ENCODE peak calls at places on chromosomes 5 and 9, in four cellular contexts. One of them, this sample, is unnamed.

GRCh38 chr5:111309384-111309783 is 85.2 kb downstream of the CAMK4 start:
- DNase-seq in PC-3: peak
- DNase-seq in hepatocyte: no peak
- DNase-seq in GM23248: no peak
- DNase-seq in this sample: no peak

GRCh38 chr5:76622973-76623596 is at the start of gene F2RL2:
- DNase-seq in PC-3: peak
- DNase-seq in hepatocyte: peak
- DNase-seq in GM23248: peak
- DNase-seq in this sample: no peak

GRCh38 chr5:129906177-129906887 is 2.1 kb downstream of the CHSY3 start:
- DNase-seq in PC-3: no peak
- DNase-seq in hepatocyte: peak
- DNase-seq in GM23248: peak
- DNase-seq in this sample: no peak

GRCh38 chr9:137456864-137457405 is 2.2 kb downstream of the NSMF start:
- DNase-seq in PC-3: no peak
- DNase-seq in hepatocyte: no peak
- DNase-seq in GM23248: no peak
- DNase-seq in this sample: no peak

GRCh38 chr9:92706218-92706940 is 36.4 kb upstream of the IPPK start:
- DNase-seq in PC-3: peak
- DNase-seq in hepatocyte: no peak
- DNase-seq in GM23248: peak
- DNase-seq in this sample: peak

GRCh38 chr5:126106032-126106431 is 317.2 kb upstream of the GRAMD2B start:
- DNase-seq in PC-3: peak
- DNase-seq in hepatocyte: peak
- DNase-seq in GM23248: peak
- DNase-seq in this sample: no peak

GRCh38 chr5:77774981-77775772 is 962 bp downstream of the TBCA start:
- DNase-seq in PC-3: peak
- DNase-seq in hepatocyte: no peak
- DNase-seq in GM23248: peak
- DNase-seq in this sample: no peak

GRCh38 chr9:4301971-4302427 is 2.1 kb upstream of the GLIS3 start:
- DNase-seq in PC-3: peak
- DNase-seq in hepatocyte: peak
- DNase-seq in GM23248: peak
- DNase-seq in this sample: no peak

GRCh38 chr5:120293796-120294195 is 170.3 kb upstream of the PRR16 start:
- DNase-seq in PC-3: peak
- DNase-seq in hepatocyte: no peak
- DNase-seq in GM23248: peak
- DNase-seq in this sample: no peak

GRCh38 chr5:36060516-36060885 is 6.2 kb downstream of the UGT3A2 start:
- DNase-seq in PC-3: peak
- DNase-seq in hepatocyte: no peak
- DNase-seq in GM23248: peak
- DNase-seq in this sample: peak

GRCh38 chr5:107425541-107426031 is 245.2 kb downstream of the EFNA5 start:
- DNase-seq in PC-3: peak
- DNase-seq in hepatocyte: no peak
- DNase-seq in GM23248: peak
- DNase-seq in this sample: no peak

GRCh38 chr5:133995903-133996563 is 8.7 kb downstream of the VDAC1 start:
- DNase-seq in PC-3: no peak
- DNase-seq in hepatocyte: no peak
- DNase-seq in GM23248: no peak
- DNase-seq in this sample: no peak

GRCh38 chr5:134000116-134000515 is 4.7 kb downstream of the VDAC1 start:
- DNase-seq in PC-3: no peak
- DNase-seq in hepatocyte: no peak
- DNase-seq in GM23248: no peak
- DNase-seq in this sample: no peak

GRCh38 chr5:133996683-133997252 is 8.0 kb downstream of the VDAC1 start:
- DNase-seq in PC-3: peak
- DNase-seq in hepatocyte: no peak
- DNase-seq in GM23248: no peak
- DNase-seq in this sample: no peak

GRCh38 chr5:134000696-134001453 is 3.9 kb downstream of the VDAC1 start:
- DNase-seq in PC-3: no peak
- DNase-seq in hepatocyte: no peak
- DNase-seq in GM23248: no peak
- DNase-seq in this sample: no peak

DNA sequence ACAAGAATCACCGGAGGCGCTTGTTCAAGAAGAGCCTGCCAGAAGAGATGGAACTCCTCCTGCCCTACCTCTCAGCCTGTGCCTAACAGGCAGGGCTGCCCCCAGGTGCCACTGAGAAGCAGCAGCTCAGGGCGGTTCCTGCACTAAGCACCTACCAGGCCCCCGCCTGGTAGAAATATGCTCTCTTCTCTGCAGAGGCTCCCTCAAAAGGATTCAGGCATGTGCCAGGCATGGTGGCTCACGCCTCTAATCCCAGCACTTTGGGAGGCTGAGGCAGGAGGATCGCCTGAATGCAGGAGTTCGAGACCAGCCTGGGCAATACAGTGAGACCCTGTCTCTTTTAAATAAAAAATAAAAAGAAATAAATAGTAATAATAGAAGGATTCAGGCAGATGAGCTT is 6.0 kb downstream of the VDAC1 start:
- DNase-seq in PC-3: no peak
- DNase-seq in hepatocyte: no peak
- DNase-seq in GM23248: no peak
- DNase-seq in this sample: no peak
- TF ChIP-seq EZH2phosphoT487 in PC-3: no peak
- TF ChIP-seq EZH2phosphoT487 in hepatocyte: no peak
- TF ChIP-seq EZH2phosphoT487 in GM23248: no peak
- TF ChIP-seq EZH2phosphoT487 in this sample: no peak

GRCh38 chr9:23821400-23822181 is 4.4 kb downstream of the ELAVL2 start:
- DNase-seq in PC-3: peak
- DNase-seq in hepatocyte: peak
- DNase-seq in GM23248: peak
- DNase-seq in this sample: no peak

GRCh38 chr9:23824241-23825142 is 1.5 kb downstream of the ELAVL2 start:
- DNase-seq in PC-3: peak
- DNase-seq in hepatocyte: peak
- DNase-seq in GM23248: peak
- DNase-seq in this sample: no peak

GRCh38 chr9:23819403-23819802 is 6.6 kb downstream of the ELAVL2 start:
- DNase-seq in PC-3: no peak
- DNase-seq in hepatocyte: no peak
- DNase-seq in GM23248: no peak
- DNase-seq in this sample: no peak

GRCh38 chr9:23822331-23823169 is 3.5 kb downstream of the ELAVL2 start:
- DNase-seq in PC-3: no peak
- DNase-seq in hepatocyte: no peak
- DNase-seq in GM23248: no peak
- DNase-seq in this sample: no peak

GRCh38 chr9:23820731-23821399 is 5.2 kb downstream of the ELAVL2 start:
- DNase-seq in PC-3: peak
- DNase-seq in hepatocyte: peak
- DNase-seq in GM23248: no peak
- DNase-seq in this sample: no peak
- H3K4me3 ChIP-seq in PC-3: peak
- H3K4me3 ChIP-seq in hepatocyte: peak
- H3K4me3 ChIP-seq in GM23248: no peak
- H3K4me3 ChIP-seq in this sample: no peak

GRCh38 chr5:56447656-56448055 is 214.5 kb upstream of the ANKRD55 start:
- DNase-seq in PC-3: no peak
- DNase-seq in hepatocyte: no peak
- DNase-seq in GM23248: no peak
- DNase-seq in this sample: no peak

GRCh38 chr5:56449071-56449470 is 215.9 kb upstream of the ANKRD55 start:
- DNase-seq in PC-3: no peak
- DNase-seq in hepatocyte: no peak
- DNase-seq in GM23248: no peak
- DNase-seq in this sample: no peak

GRCh38 chr5:56451742-56452141 is 218.6 kb upstream of the ANKRD55 start:
- DNase-seq in PC-3: no peak
- DNase-seq in hepatocyte: no peak
- DNase-seq in GM23248: no peak
- DNase-seq in this sample: no peak

GRCh38 chr5:56447232-56447631 is 214.1 kb upstream of the ANKRD55 start:
- DNase-seq in PC-3: no peak
- DNase-seq in hepatocyte: peak
- DNase-seq in GM23248: no peak
- DNase-seq in this sample: no peak

GRCh38 chr5:56450766-56451165 is 217.6 kb upstream of the ANKRD55 start:
- DNase-seq in PC-3: no peak
- DNase-seq in hepatocyte: no peak
- DNase-seq in GM23248: no peak
- DNase-seq in this sample: no peak
- H3K27ac ChIP-seq in PC-3: no peak
- H3K27ac ChIP-seq in hepatocyte: no peak
- H3K27ac ChIP-seq in GM23248: no peak
- H3K27ac ChIP-seq in this sample: no peak

DNA sequence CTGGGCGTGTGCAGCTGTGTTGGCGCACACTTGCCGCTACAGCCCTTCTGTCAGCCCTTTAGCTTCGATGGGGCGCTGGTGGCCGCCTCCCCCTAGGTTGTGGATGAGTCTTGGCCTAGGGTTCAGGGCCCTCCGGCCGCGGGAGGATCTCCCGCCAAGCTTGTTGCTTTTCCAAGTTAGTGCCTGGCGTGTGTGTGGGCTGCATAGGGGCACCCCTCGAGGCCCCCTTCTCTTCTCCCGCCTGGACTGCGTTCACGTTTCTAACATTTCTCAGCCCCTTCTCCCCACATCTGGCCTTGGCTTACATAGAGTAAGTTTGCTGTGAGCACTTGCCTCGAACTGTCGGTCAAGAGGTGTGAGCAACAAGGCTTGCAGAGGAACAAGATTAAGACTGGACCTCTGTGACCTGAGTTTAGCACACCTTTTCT is 410 bp upstream of the OXCT1 start:
- DNase-seq in PC-3: no peak
- DNase-seq in hepatocyte: no peak
- DNase-seq in GM23248: no peak
- DNase-seq in this sample: no peak
- TF ChIP-seq EZH2phosphoT487 in PC-3: no peak
- TF ChIP-seq EZH2phosphoT487 in hepatocyte: no peak
- TF ChIP-seq EZH2phosphoT487 in GM23248: no peak
- TF ChIP-seq EZH2phosphoT487 in this sample: no peak

GRCh38 chr5:179065703-179066102 is 5.5 kb downstream of the ZNF354C start:
- DNase-seq in PC-3: no peak
- DNase-seq in hepatocyte: no peak
- DNase-seq in GM23248: no peak
- DNase-seq in this sample: peak

GRCh38 chr5:179060116-179061008 is at the start of gene ZNF354C:
- DNase-seq in PC-3: no peak
- DNase-seq in hepatocyte: peak
- DNase-seq in GM23248: peak
- DNase-seq in this sample: peak

GRCh38 chr5:179055436-179055835 is 4.7 kb upstream of the ZNF354C start:
- DNase-seq in PC-3: no peak
- DNase-seq in hepatocyte: no peak
- DNase-seq in GM23248: no peak
- DNase-seq in this sample: no peak

GRCh38 chr5:179061025-179061424 is 852 bp downstream of the ZNF354C start:
- DNase-seq in PC-3: no peak
- DNase-seq in hepatocyte: no peak
- DNase-seq in GM23248: no peak
- DNase-seq in this sample: no peak
- H3K4me3 ChIP-seq in PC-3: no peak
- H3K4me3 ChIP-seq in hepatocyte: peak
- H3K4me3 ChIP-seq in GM23248: peak
- H3K4me3 ChIP-seq in this sample: no peak

GRCh38 chr5:106417163-106417562 is 1253.6 kb downstream of the EFNA5 start:
- DNase-seq in PC-3: no peak
- DNase-seq in hepatocyte: no peak
- DNase-seq in GM23248: no peak
- DNase-seq in this sample: no peak

GRCh38 chr5:106420102-106420501 is 1250.6 kb downstream of the EFNA5 start:
- DNase-seq in PC-3: no peak
- DNase-seq in hepatocyte: no peak
- DNase-seq in GM23248: no peak
- DNase-seq in this sample: no peak

GRCh38 chr5:106415541-106415940 is 1255.2 kb downstream of the EFNA5 start:
- DNase-seq in PC-3: peak
- DNase-seq in hepatocyte: peak
- DNase-seq in GM23248: peak
- DNase-seq in this sample: no peak

GRCh38 chr5:106417566-106417965 is 1253.2 kb downstream of the EFNA5 start:
- DNase-seq in PC-3: no peak
- DNase-seq in hepatocyte: no peak
- DNase-seq in GM23248: no peak
- DNase-seq in this sample: no peak

GRCh38 chr5:106418196-106418595 is 1252.5 kb downstream of the EFNA5 start:
- DNase-seq in PC-3: no peak
- DNase-seq in hepatocyte: no peak
- DNase-seq in GM23248: no peak
- DNase-seq in this sample: no peak
- H3K27ac ChIP-seq in PC-3: no peak
- H3K27ac ChIP-seq in hepatocyte: no peak
- H3K27ac ChIP-seq in GM23248: no peak
- H3K27ac ChIP-seq in this sample: no peak

GRCh38 chr5:38163636-38164237 is 94.6 kb upstream of the EGFLAM start:
- DNase-seq in PC-3: no peak
- DNase-seq in hepatocyte: no peak
- DNase-seq in GM23248: no peak
- DNase-seq in this sample: no peak

GRCh38 chr5:38167562-38167996 is 90.8 kb upstream of the EGFLAM start:
- DNase-seq in PC-3: no peak
- DNase-seq in hepatocyte: no peak
- DNase-seq in GM23248: no peak
- DNase-seq in this sample: no peak

GRCh38 chr5:38166832-38167231 is 91.5 kb upstream of the EGFLAM start:
- DNase-seq in PC-3: no peak
- DNase-seq in hepatocyte: no peak
- DNase-seq in GM23248: no peak
- DNase-seq in this sample: no peak

GRCh38 chr5:38164776-38165399 is 93.5 kb upstream of the EGFLAM start:
- DNase-seq in PC-3: no peak
- DNase-seq in hepatocyte: no peak
- DNase-seq in GM23248: no peak
- DNase-seq in this sample: no peak

GRCh38 chr5:38165435-38165834 is 92.9 kb upstream of the EGFLAM start:
- DNase-seq in PC-3: no peak
- DNase-seq in hepatocyte: no peak
- DNase-seq in GM23248: no peak
- DNase-seq in this sample: no peak
- TF ChIP-seq EZH2phosphoT487 in PC-3: no peak
- TF ChIP-seq EZH2phosphoT487 in hepatocyte: no peak
- TF ChIP-seq EZH2phosphoT487 in GM23248: no peak
- TF ChIP-seq EZH2phosphoT487 in this sample: no peak

GRCh38 chr5:1367149-1367548 is 22.2 kb upstream of the CLPTM1L start:
- DNase-seq in PC-3: no peak
- DNase-seq in hepatocyte: no peak
- DNase-seq in GM23248: no peak
- DNase-seq in this sample: no peak

GRCh38 chr5:1368236-1368635 is 23.3 kb upstream of the CLPTM1L start:
- DNase-seq in PC-3: no peak
- DNase-seq in hepatocyte: no peak
- DNase-seq in GM23248: no peak
- DNase-seq in this sample: no peak

GRCh38 chr5:1364211-1364610 is 19.3 kb upstream of the CLPTM1L start:
- DNase-seq in PC-3: no peak
- DNase-seq in hepatocyte: no peak
- DNase-seq in GM23248: no peak
- DNase-seq in this sample: no peak

GRCh38 chr5:1368756-1369155 is 23.9 kb upstream of the CLPTM1L start:
- DNase-seq in PC-3: no peak
- DNase-seq in hepatocyte: no peak
- DNase-seq in GM23248: no peak
- DNase-seq in this sample: no peak

GRCh38 chr5:1366514-1366913 is 21.6 kb upstream of the CLPTM1L start:
- DNase-seq in PC-3: no peak
- DNase-seq in hepatocyte: no peak
- DNase-seq in GM23248: no peak
- DNase-seq in this sample: no peak
- H3K4me3 ChIP-seq in PC-3: no peak
- H3K4me3 ChIP-seq in hepatocyte: no peak
- H3K4me3 ChIP-seq in GM23248: no peak
- H3K4me3 ChIP-seq in this sample: no peak

This sample was measured in MM.1S.